ENCODE peak calls at places on chromosomes 5 and 9, in six cellular contexts. S is epithelial cell of esophagus; X is activated naive CD4-positive, alpha-beta T cell; L is T-helper 9 cell; H is NCI-H1694 treated with DMSO at 0.1 percent for 48 hours; K is Ammon's horn. M is an unnamed sample.

GRCh38 chr9:35658894-35659220 is 765 bp downstream of the CCDC107 start:
- DNase-seq in S (peak), X (no peak), L (no peak), H (peak), K (no peak), M (peak)

GRCh38 chr9:2758162-2758950 is 41.0 kb downstream of the KCNV2 start:
- DNase-seq in S (peak), X (no peak), L (no peak), H (no peak), K (no peak), M (no peak)

GRCh38 chr5:169538935-169539334 is 44.6 kb upstream of the SPDL1 start:
- DNase-seq in S (no peak), X (no peak), L (no peak), H (no peak), K (no peak), M (no peak)

GRCh38 chr9:112295174-112295573 is 38.2 kb downstream of the PTBP3 start:
- DNase-seq in S (no peak), X (no peak), L (no peak), H (no peak), K (no peak), M (no peak)

GRCh38 chr5:67858470-67859096 is 357.0 kb upstream of the PIK3R1 start:
- DNase-seq in S (no peak), X (no peak), L (no peak), H (no peak), K (no peak), M (no peak)

GRCh38 chr9:5899292-5899691 is 8.6 kb downstream of the MLANA start:
- DNase-seq in S (no peak), X (no peak), L (no peak), H (no peak), K (no peak), M (no peak)

GRCh38 chr5:173764321-173765029 is 123.7 kb upstream of the CPEB4 start:
- DNase-seq in S (peak), X (no peak), L (no peak), H (no peak), K (no peak), M (peak)

GRCh38 chr9:81826541-81826906 is 101.7 kb upstream of the SPATA31D4 start:
- DNase-seq in S (no peak), X (no peak), L (no peak), H (peak), K (peak), M (no peak)

GRCh38 chr5:66608501-66608900 is 12.3 kb downstream of the MAST4 start:
- DNase-seq in S (no peak), X (no peak), L (no peak), H (no peak), K (no peak), M (no peak)

GRCh38 chr5:113232667-113233066 is 202.1 kb downstream of the TSSK1B start:
- DNase-seq in S (no peak), X (no peak), L (no peak), H (no peak), K (peak), M (no peak)

GRCh38 chr5:141940695-141941271 is 17.1 kb downstream of the DELE1 start:
- DNase-seq in S (no peak), X (no peak), L (no peak), H (no peak), K (peak), M (no peak)

GRCh38 chr5:94698189-94698588 is 79.7 kb downstream of the SLF1 start:
- DNase-seq in S (no peak), X (no peak), L (no peak), H (no peak), K (no peak), M (no peak)

GRCh38 chr5:95317687-95318086 is 32.8 kb upstream of the MCTP1 start:
- DNase-seq in S (no peak), X (no peak), L (no peak), H (no peak), K (peak), M (no peak)

GRCh38 chr5:10801931-10802674 is 41.1 kb upstream of the DAP start:
- DNase-seq in S (peak), X (no peak), L (no peak), H (no peak), K (no peak), M (no peak)

GRCh38 chr9:86405926-86406325 is 51.7 kb upstream of the TUT7 start:
- DNase-seq in S (peak), X (no peak), L (no peak), H (no peak), K (peak), M (peak)

GRCh38 chr5:145350501-145350900 is 484.6 kb downstream of the PRELID2 start:
- DNase-seq in S (peak), X (no peak), L (no peak), H (no peak), K (no peak), M (no peak)

GRCh38 chr5:14920121-14920520 is 48.5 kb upstream of the ANKH start:
- DNase-seq in S (no peak), X (no peak), L (no peak), H (no peak), K (no peak), M (no peak)

GRCh38 chr5:142862585-142862984 is 92.4 kb downstream of the ARHGAP26 start:
- DNase-seq in S (no peak), X (no peak), L (no peak), H (no peak), K (no peak), M (no peak)

GRCh38 chr5:33806736-33807442 is 84.9 kb downstream of the ADAMTS12 start:
- DNase-seq in S (peak), X (no peak), L (no peak), H (no peak), K (no peak), M (no peak)

GRCh38 chr5:151924564-151925395 is at the start of gene GLRA1:
- DNase-seq in S (peak), X (no peak), L (peak), H (no peak), K (peak), M (no peak)

GRCh38 chr9:117718085-117718484 is 13.9 kb downstream of the TLR4 start:
- DNase-seq in S (peak), X (no peak), L (no peak), H (no peak), K (peak), M (no peak)

GRCh38 chr9:96858018-96858573 is 3.8 kb upstream of the ZNF782 start:
- DNase-seq in S (peak), X (no peak), L (no peak), H (no peak), K (no peak), M (no peak)

GRCh38 chr9:87787735-87788134 is 61.8 kb downstream of the CTSL start:
- DNase-seq in S (peak), X (no peak), L (no peak), H (no peak), K (no peak), M (no peak)

M was measured in SW 1271.